ENCODE peak calls at places on chromosome 20, in nine cellular contexts. K, U, V, O, P, T, J, A and Q are unnamed samples.

GRCh38 chr20:4720121-4720976 is 1.4 kb upstream of the PRND start:
- DNase-seq in K (peak; percentile 79), U (peak; percentile 92), V (peak; percentile 86), O (peak; percentile 81), P (peak; percentile 80), T (peak; percentile 83), J (peak; percentile 83), A (peak; percentile 80), Q (peak; percentile 80)

GRCh38 chr20:54625497-54625896 is 150.1 kb downstream of the DOK5 start:
- DNase-seq in K (no peak), U (no peak), V (no peak), O (no peak), P (peak; percentile 15), T (no peak), J (no peak), A (no peak), Q (no peak)

GRCh38 chr20:2937902-2938301 is 64.6 kb downstream of the PTPRA start:
- DNase-seq in K (no peak), U (no peak), V (no peak), O (no peak), P (no peak), T (no peak), J (no peak), A (no peak), Q (no peak)

GRCh38 chr20:9392892-9393857 is 121.2 kb upstream of the LAMP5 start:
- DNase-seq in K (peak; percentile 68), U (peak; percentile 82), V (peak; percentile 76), O (peak; percentile 76), P (peak; percentile 65), T (peak; percentile 62), J (peak; percentile 46), A (peak; percentile 43), Q (peak; percentile 81)

GRCh38 chr20:23009636-23010035 is 25.5 kb upstream of the SSTR4 start:
- DNase-seq in K (no peak), U (no peak), V (no peak), O (no peak), P (no peak), T (no peak), J (no peak), A (no peak), Q (no peak)

GRCh38 chr20:59618131-59618530 is 13.8 kb downstream of the PHACTR3 start:
- DNase-seq in K (no peak), U (no peak), V (no peak), O (no peak), P (no peak), T (no peak), J (no peak), A (no peak), Q (no peak)

GRCh38 chr20:9532069-9532809 is 17.8 kb downstream of the LAMP5 start:
- DNase-seq in K (no peak), U (no peak), V (peak; percentile 44), O (no peak), P (no peak), T (no peak), J (no peak), A (no peak), Q (no peak)

GRCh38 chr20:46746972-46747371 is 37.5 kb downstream of the SLC2A10 start:
- DNase-seq in K (peak; percentile 36), U (no peak), V (no peak), O (peak; percentile 31), P (peak; percentile 19), T (no peak), J (peak; percentile 19), A (no peak), Q (no peak)

GRCh38 chr20:38498909-38499308 is 26.3 kb downstream of the RALGAPB start:
- DNase-seq in K (peak; percentile 27), U (no peak), V (no peak), O (no peak), P (no peak), T (no peak), J (no peak), A (no peak), Q (no peak)

GRCh38 chr20:47969426-47969825 is 184.1 kb upstream of the SULF2 start:
- DNase-seq in K (no peak), U (no peak), V (no peak), O (no peak), P (no peak), T (no peak), J (no peak), A (no peak), Q (no peak)

GRCh38 chr20:3685341-3685740 is 3.5 kb upstream of the ADAM33 start:
- DNase-seq in K (peak; percentile 35), U (no peak), V (no peak), O (no peak), P (no peak), T (no peak), J (no peak), A (no peak), Q (no peak)

GRCh38 chr20:44008806-44009678 is 94.4 kb downstream of the TOX2 start:
- DNase-seq in K (no peak), U (no peak), V (no peak), O (no peak), P (no peak), T (no peak), J (no peak), A (no peak), Q (no peak)

GRCh38 chr20:58890073-58890453 is 37.5 kb downstream of the GNAS start:
- DNase-seq in K (no peak), U (no peak), V (no peak), O (no peak), P (no peak), T (no peak), J (no peak), A (no peak), Q (no peak)

GRCh38 chr20:36353740-36354139 is 47.6 kb downstream of the DLGAP4 start:
- DNase-seq in K (no peak), U (no peak), V (no peak), O (no peak), P (no peak), T (no peak), J (no peak), A (no peak), Q (no peak)

GRCh38 chr20:62156592-62157386 is 13.2 kb downstream of the SS18L1 start:
- DNase-seq in K (peak; percentile 36), U (peak; percentile 86), V (peak; percentile 78), O (peak; percentile 74), P (peak; percentile 62), T (peak; percentile 59), J (peak; percentile 63), A (no peak), Q (peak; percentile 51)

GRCh38 chr20:13395232-13395631 is 174.2 kb downstream of the ISM1 start:
- DNase-seq in K (no peak), U (no peak), V (no peak), O (no peak), P (no peak), T (no peak), J (no peak), A (no peak), Q (no peak)

GRCh38 chr20:57148266-57148665 is 118.2 kb downstream of the BMP7 start:
- DNase-seq in K (no peak), U (no peak), V (no peak), O (no peak), P (no peak), T (peak; percentile 12), J (no peak), A (no peak), Q (no peak)

GRCh38 chr20:46255440-46256104 is 52.7 kb downstream of the CDH22 start:
- DNase-seq in K (peak; percentile 16), U (no peak), V (no peak), O (peak; percentile 53), P (peak; percentile 89), T (peak; percentile 71), J (peak; percentile 87), A (no peak), Q (peak; percentile 64)

GRCh38 chr20:63651942-63652191 is 1.4 kb downstream of the STMN3 start:
- DNase-seq in K (no peak), U (no peak), V (peak; percentile 34), O (no peak), P (no peak), T (no peak), J (no peak), A (no peak), Q (no peak)

GRCh38 chr20:57785061-57785460 is 75.2 kb upstream of the PMEPA1 start:
- DNase-seq in K (no peak), U (no peak), V (no peak), O (no peak), P (no peak), T (no peak), J (no peak), A (no peak), Q (no peak)

GRCh38 chr20:9021699-9022098 is 47.2 kb upstream of the PLCB4 start:
- DNase-seq in K (no peak), U (no peak), V (no peak), O (no peak), P (no peak), T (peak; percentile 15), J (no peak), A (no peak), Q (peak; percentile 51)

GRCh38 chr20:44496976-44497375 is 21.3 kb downstream of the TTPAL start:
- DNase-seq in K (peak; percentile 97), U (peak; percentile 37), V (no peak), O (peak; percentile 82), P (no peak), T (no peak), J (no peak), A (no peak), Q (peak; percentile 87)

GRCh38 chr20:9147553-9148024 is 78.7 kb downstream of the PLCB4 start:
- DNase-seq in K (peak; percentile 71), U (no peak), V (no peak), O (peak; percentile 38), P (no peak), T (no peak), J (no peak), A (no peak), Q (peak; percentile 39)

GRCh38 chr20:53517146-53517545 is 76.5 kb downstream of the ZNF217 start:
- DNase-seq in K (no peak), U (no peak), V (no peak), O (no peak), P (peak; percentile 52), T (no peak), J (peak; percentile 35), A (no peak), Q (peak; percentile 44)

GRCh38 chr20:1323830-1324597 is 4.9 kb downstream of the SDCBP2 start:
- DNase-seq in K (no peak), U (no peak), V (no peak), O (no peak), P (no peak), T (no peak), J (no peak), A (no peak), Q (no peak)

GRCh38 chr20:3782597-3782996 is 1.3 kb upstream of the SPEF1 start:
- DNase-seq in K (no peak), U (no peak), V (no peak), O (no peak), P (no peak), T (no peak), J (no peak), A (no peak), Q (no peak)

GRCh38 chr20:62914970-62915457 is 11.3 kb downstream of the DIDO1 start:
- DNase-seq in K (no peak), U (peak; percentile 88), V (peak; percentile 84), O (peak; percentile 46), P (no peak), T (peak; percentile 58), J (no peak), A (no peak), Q (peak; percentile 51)

GRCh38 chr20:54633903-54634302 is 158.5 kb downstream of the DOK5 start:
- DNase-seq in K (no peak), U (no peak), V (no peak), O (no peak), P (no peak), T (no peak), J (no peak), A (no peak), Q (no peak)

GRCh38 chr20:11912013-11912663 is 5.6 kb upstream of the BTBD3 start:
- DNase-seq in K (peak; percentile 24), U (peak; percentile 21), V (no peak), O (no peak), P (peak; percentile 55), T (no peak), J (no peak), A (no peak), Q (peak; percentile 51)

GRCh38 chr20:10747019-10747418 is 73.2 kb upstream of the JAG1 start:
- DNase-seq in K (no peak), U (peak; percentile 48), V (no peak), O (no peak), P (peak; percentile 66), T (peak; percentile 13), J (peak; percentile 54), A (no peak), Q (no peak)

GRCh38 chr20:6044102-6044501 is 9.8 kb downstream of the LRRN4 start:
- DNase-seq in K (no peak), U (no peak), V (no peak), O (no peak), P (no peak), T (no peak), J (no peak), A (no peak), Q (no peak)